ENCODE peak calls at places on chromosome 5, in four cellular contexts. A is K562, B is H1, M is GM12878. C is an unnamed sample.

GRCh38 chr5:43973318-43973717 is 370.3 kb downstream of the NNT start:
- DNase-seq in A (no peak), B (no peak), M (no peak), C (no peak)

GRCh38 chr5:149857499-149857898 is 87.1 kb downstream of the PDE6A start:
- DNase-seq in A (no peak), B (no peak), M (no peak), C (peak; percentile 33)

GRCh38 chr5:72166070-72166979 is 59.0 kb downstream of the MAP1B start:
- DNase-seq in A (peak; percentile 62), B (no peak), M (no peak), C (peak; percentile 78)

GRCh38 chr5:152634596-152634995 is 229.5 kb upstream of the NMUR2 start:
- DNase-seq in A (no peak), B (no peak), M (no peak), C (no peak)

GRCh38 chr5:180810210-180811011 is 7.8 kb upstream of the MGAT1 start:
- DNase-seq in A (peak; percentile 96), B (peak; percentile 88), M (peak; percentile 88), C (peak; percentile 98)

GRCh38 chr5:107257885-107258520 is 412.7 kb downstream of the EFNA5 start:
- DNase-seq in A (no peak), B (no peak), M (peak; percentile 20), C (no peak)

GRCh38 chr5:61402970-61403369 is 70.9 kb downstream of the ZSWIM6 start:
- DNase-seq in A (no peak), B (no peak), M (no peak), C (no peak)

GRCh38 chr5:132465095-132465707 is 25.4 kb downstream of the IRF1 start:
- DNase-seq in A (no peak), B (no peak), M (no peak), C (no peak)

GRCh38 chr5:9558319-9558965 is 12.6 kb upstream of the SEMA5A start:
- DNase-seq in A (no peak), B (no peak), M (no peak), C (no peak)

GRCh38 chr5:122972877-122973276 is 63.6 kb downstream of the PPIC start:
- DNase-seq in A (no peak), B (no peak), M (no peak), C (no peak)

GRCh38 chr5:84191296-84191695 is 193.4 kb downstream of the EDIL3 start:
- DNase-seq in A (no peak), B (no peak), M (no peak), C (no peak)

GRCh38 chr5:117800261-117800660 is 1188.1 kb downstream of the DTWD2 start:
- DNase-seq in A (no peak), B (no peak), M (no peak), C (no peak)

GRCh38 chr5:36756089-36756488 is 120.5 kb upstream of the NIPBL start:
- DNase-seq in A (no peak), B (no peak), M (no peak), C (no peak)

GRCh38 chr5:152274206-152274605 is 130.9 kb downstream of the NMUR2 start:
- DNase-seq in A (no peak), B (no peak), M (no peak), C (no peak)

GRCh38 chr5:58335518-58335917 is 124.4 kb downstream of the PLK2 start:
- DNase-seq in A (no peak), B (no peak), M (no peak), C (no peak)

GRCh38 chr5:142845402-142845901 is 75.3 kb downstream of the ARHGAP26 start:
- DNase-seq in A (no peak), B (no peak), M (peak; percentile 31), C (peak; percentile 45)

GRCh38 chr5:14464101-14464500 is 117.5 kb upstream of the OTULINL start:
- DNase-seq in A (no peak), B (no peak), M (no peak), C (no peak)

GRCh38 chr5:132089363-132089762 is 15.8 kb downstream of the CSF2 start:
- DNase-seq in A (no peak), B (no peak), M (no peak), C (no peak)

GRCh38 chr5:159402328-159402727 is 72.0 kb upstream of the IL12B start:
- DNase-seq in A (no peak), B (no peak), M (no peak), C (no peak)

GRCh38 chr5:151264113-151264512 is 11.1 kb downstream of the GM2A start:
- DNase-seq in A (no peak), B (no peak), M (no peak), C (no peak)

GRCh38 chr5:137072376-137073174 is 426.6 kb downstream of the SPOCK1 start:
- DNase-seq in A (no peak), B (no peak), M (no peak), C (no peak)

GRCh38 chr5:14357441-14357840 is 214.3 kb downstream of the TRIO start:
- DNase-seq in A (no peak), B (no peak), M (no peak), C (no peak)

GRCh38 chr5:59173568-59173967 is 590.7 kb downstream of the RAB3C start:
- DNase-seq in A (no peak), B (no peak), M (no peak), C (no peak)

GRCh38 chr5:77991084-77991483 is 214.9 kb upstream of the TBCA start:
- DNase-seq in A (no peak), B (no peak), M (no peak), C (no peak)

GRCh38 chr5:133287500-133287899 is 235.7 kb downstream of the HSPA4 start:
- DNase-seq in A (peak; percentile 24), B (no peak), M (no peak), C (peak; percentile 79)

GRCh38 chr5:122183098-122183794 is 53.9 kb downstream of the ZNF474 start:
- DNase-seq in A (no peak), B (no peak), M (no peak), C (no peak)

GRCh38 chr5:31471916-31472315 is 60.0 kb downstream of the DROSHA start:
- DNase-seq in A (no peak), B (no peak), M (no peak), C (no peak)

GRCh38 chr5:154287136-154287535 is 96.6 kb downstream of the GALNT10 start:
- DNase-seq in A (no peak), B (peak; percentile 38), M (no peak), C (no peak)

GRCh38 chr5:158245513-158245912 is 386.6 kb upstream of the CLINT1 start:
- DNase-seq in A (no peak), B (no peak), M (no peak), C (no peak)
- TF ChIP-seq NRF1 in A (no peak), B (no peak), M (no peak), C (no peak)

DNA sequence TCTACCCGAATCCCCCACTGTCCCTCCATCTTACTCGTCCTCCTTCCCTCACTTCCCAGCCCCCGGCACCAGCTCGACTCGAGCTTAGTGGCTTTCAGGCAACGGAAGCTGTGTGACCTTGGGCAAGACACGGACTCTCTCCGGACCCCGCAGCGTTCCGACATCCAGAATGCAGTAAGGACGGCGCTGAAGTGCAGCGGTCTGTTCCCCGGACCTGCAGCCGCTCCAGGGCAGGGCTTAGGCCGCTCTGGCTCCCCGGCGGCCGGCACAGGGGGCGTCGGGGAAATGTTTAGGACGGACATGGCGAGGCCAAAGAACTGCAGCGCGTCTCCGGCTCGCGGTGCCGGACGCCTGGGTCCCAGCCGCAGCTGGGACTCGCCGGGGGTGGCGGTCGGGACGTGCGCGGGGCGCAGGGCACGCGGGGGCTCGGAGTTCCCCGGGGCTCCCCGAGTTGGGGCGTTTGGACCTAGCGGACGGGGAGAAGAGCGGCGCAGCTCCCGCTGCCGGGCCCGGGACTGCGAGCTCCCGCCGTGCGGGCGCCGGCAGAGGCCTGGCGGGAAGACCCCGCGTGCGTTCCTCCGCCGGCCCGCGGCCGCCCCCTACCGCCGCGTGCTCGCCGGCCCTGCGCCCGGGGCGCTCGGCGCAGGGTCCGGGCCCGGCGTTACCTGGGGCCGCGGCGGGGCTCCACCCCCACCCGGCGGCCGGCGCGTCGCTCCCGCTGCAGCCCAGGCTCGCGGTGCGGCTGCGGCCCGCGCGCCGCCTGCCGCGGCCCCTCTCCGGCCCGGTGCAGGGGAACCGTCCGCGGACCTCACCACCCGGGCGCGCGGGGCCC is 5.6 kb upstream of the RNF44 start:
- DNase-seq in A (peak; percentile 85), B (no peak), M (no peak), C (peak; percentile 89)
- TF ChIP-seq NRF1 in A (no peak), B (no peak), M (no peak), C (no peak)

DNA sequence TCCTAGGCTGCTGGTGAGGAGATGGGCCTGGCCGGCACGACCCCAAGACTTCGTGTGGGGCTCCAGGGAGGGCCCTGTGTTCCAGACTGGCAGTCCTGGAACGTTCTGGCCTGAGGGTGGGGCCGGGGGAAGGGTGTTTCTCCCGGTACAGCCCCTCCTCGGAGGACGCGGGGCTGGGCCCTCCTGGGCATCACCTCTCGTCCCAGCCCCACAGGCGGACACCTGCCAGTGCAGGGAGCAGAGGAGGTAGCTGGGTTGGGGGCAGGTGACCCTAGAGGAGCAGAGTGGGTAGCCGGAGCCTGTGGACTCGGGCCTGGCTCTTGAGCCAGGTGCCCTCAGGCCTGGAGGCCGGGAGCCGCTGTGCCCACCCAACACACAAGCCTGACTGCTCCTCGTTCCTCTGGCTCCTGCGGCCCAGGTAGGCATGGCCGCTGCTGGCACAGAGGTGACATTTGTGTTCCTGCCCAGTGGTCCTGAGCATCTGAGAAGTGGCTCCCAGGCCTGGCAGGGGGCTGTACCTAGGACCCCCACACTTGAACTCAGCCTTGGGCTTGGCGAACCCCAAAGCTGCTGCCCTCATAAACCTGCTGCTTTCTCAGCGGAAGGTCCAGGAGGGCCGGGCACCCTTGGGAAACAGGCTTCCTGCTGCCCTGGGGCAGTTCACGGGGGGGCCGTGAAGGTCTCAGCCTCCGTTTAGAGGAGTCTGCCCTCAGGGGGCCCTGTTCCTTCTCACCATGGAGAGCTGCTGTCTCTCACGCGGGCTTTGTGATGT is 817 bp downstream of the SLC6A19 start:
- DNase-seq in A (no peak), B (no peak), M (no peak), C (no peak)
- TF ChIP-seq NRF1 in A (no peak), B (no peak), M (no peak), C (no peak)

GRCh38 chr5:172926796-172927195 is 32.4 kb upstream of the RPL26L1 start:
- DNase-seq in A (peak; percentile 53), B (no peak), M (no peak), C (no peak)
- TF ChIP-seq NRF1 in A (no peak), B (no peak), M (no peak), C (no peak)

DNA sequence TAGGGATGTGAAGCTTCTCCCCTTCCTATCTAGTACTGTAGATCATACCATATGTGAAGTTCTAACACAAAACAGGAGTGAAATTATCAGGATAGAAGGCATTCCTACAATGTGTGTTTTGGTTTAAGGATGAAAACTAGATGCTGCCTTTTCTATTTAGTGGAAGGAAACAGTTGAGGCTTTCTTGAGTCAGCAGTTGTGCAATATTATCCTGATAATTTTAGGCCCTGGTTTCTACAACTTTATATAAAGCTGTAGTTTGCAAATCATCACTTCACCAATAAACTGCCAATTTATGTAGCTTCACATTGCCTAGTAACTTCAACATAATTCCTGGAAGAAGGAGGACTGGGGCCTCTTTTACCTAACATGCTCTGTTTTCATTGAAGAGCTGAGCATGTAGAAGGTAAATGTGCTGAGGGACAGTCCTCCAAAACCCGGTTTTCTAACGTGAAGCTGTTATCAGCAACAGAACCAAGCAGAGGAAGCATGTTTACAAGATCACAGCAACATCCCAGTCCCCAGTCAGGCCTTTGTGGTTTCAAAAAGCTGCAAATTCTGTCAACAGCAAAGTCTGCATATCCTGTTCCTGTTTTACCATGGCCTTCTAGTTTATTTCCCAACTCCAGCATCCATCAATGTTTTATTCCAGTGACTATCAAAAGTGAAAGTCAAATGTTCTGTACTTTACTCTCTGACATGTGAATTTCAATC is 513.4 kb upstream of the MEF2C start:
- DNase-seq in A (no peak), B (no peak), M (peak; percentile 57), C (no peak)
- TF ChIP-seq NRF1 in A (no peak), B (no peak), M (no peak), C (no peak)